ENCODE peak calls at places on chromosomes 12 and 14, in eight cellular contexts. Z is heart right ventricle; S is hepatocyte; Y is CD4-positive, alpha-beta memory T cell; W is mesenchymal stem cell; U is adrenal gland; C is tibial nerve; J is K562. L is an unnamed sample.
A peak's percentile ranks its signal among the peaks of the same experiment; 100 is the strongest.

GRCh38 chr12:121279507-121279915 is 17.0 kb downstream of the CAMKK2 start:
- DNase-seq in Z (peak; percentile 66), S (no peak), Y (no peak), W (no peak), U (peak; percentile 89), C (peak; percentile 35), J (peak; percentile 6), L (no peak)

GRCh38 chr14:99807413-99808132 is 14.4 kb downstream of the EML1 start:
- DNase-seq in Z (no peak), S (peak; percentile 37), Y (no peak), W (no peak), U (no peak), C (no peak), J (no peak), L (no peak)

GRCh38 chr14:50559990-50560928 is at the start of gene ATL1:
- DNase-seq in Z (peak; percentile 74), S (peak; percentile 80), Y (peak; percentile 36), W (peak; percentile 86), U (peak; percentile 82), C (peak; percentile 58), J (peak; percentile 53), L (peak; percentile 14)

GRCh38 chr12:30691122-30691879 is 4.4 kb downstream of the IPO8 start:
- DNase-seq in Z (no peak), S (peak; percentile 38), Y (no peak), W (peak; percentile 85), U (peak; percentile 63), C (no peak), J (no peak), L (no peak)

GRCh38 chr14:64060199-64060545 is 207.4 kb downstream of the SYNE2 start:
- DNase-seq in Z (no peak), S (no peak), Y (no peak), W (no peak), U (no peak), C (no peak), J (no peak), L (no peak)

GRCh38 chr14:74239848-74240793 is 872 bp downstream of the VSX2 start:
- DNase-seq in Z (no peak), S (no peak), Y (no peak), W (peak; percentile 22), U (no peak), C (no peak), J (no peak), L (no peak)

GRCh38 chr14:20489093-20489994 is 16.0 kb upstream of the RNASE10 start:
- DNase-seq in Z (no peak), S (no peak), Y (peak; percentile 18), W (no peak), U (no peak), C (no peak), J (no peak), L (no peak)

GRCh38 chr12:39081910-39082309 is 176.5 kb upstream of the CPNE8 start:
- DNase-seq in Z (no peak), S (no peak), Y (no peak), W (no peak), U (no peak), C (no peak), J (no peak), L (no peak)

GRCh38 chr12:109883429-109883828 is 3.1 kb upstream of the GLTP start:
- DNase-seq in Z (no peak), S (no peak), Y (no peak), W (no peak), U (no peak), C (no peak), J (peak; percentile 32), L (no peak)

GRCh38 chr12:45343269-45344051 is 127.6 kb downstream of the ANO6 start:
- DNase-seq in Z (peak; percentile 35), S (peak; percentile 24), Y (no peak), W (peak; percentile 73), U (no peak), C (no peak), J (no peak), L (no peak)

GRCh38 chr14:75334191-75335051 is 55.8 kb downstream of the FOS start:
- DNase-seq in Z (peak; percentile 35), S (no peak), Y (peak; percentile 76), W (peak; percentile 82), U (peak; percentile 48), C (no peak), J (no peak), L (peak; percentile 79)

GRCh38 chr12:132160016-132160415 is 15.8 kb downstream of the NOC4L start:
- DNase-seq in Z (peak; percentile 5), S (no peak), Y (no peak), W (no peak), U (no peak), C (no peak), J (no peak), L (peak; percentile 32)

GRCh38 chr14:104263671-104264358 is 125.4 kb downstream of the KIF26A start:
- DNase-seq in Z (no peak), S (no peak), Y (no peak), W (no peak), U (peak; percentile 4), C (no peak), J (no peak), L (peak; percentile 30)

GRCh38 chr12:123050331-123050809 is 69.9 kb downstream of the ARL6IP4 start:
- DNase-seq in Z (no peak), S (no peak), Y (no peak), W (peak; percentile 88), U (peak; percentile 85), C (no peak), J (no peak), L (no peak)

GRCh38 chr12:9813821-9814798 is 13.2 kb upstream of the KLRF1 start:
- DNase-seq in Z (peak; percentile 79), S (peak; percentile 77), Y (peak; percentile 90), W (peak; percentile 53), U (peak; percentile 69), C (peak; percentile 53), J (peak; percentile 48), L (peak; percentile 87)

GRCh38 chr12:53055471-53056266 is 5.8 kb downstream of the TNS2 start:
- DNase-seq in Z (no peak), S (no peak), Y (no peak), W (no peak), U (no peak), C (peak; percentile 11), J (no peak), L (no peak)

GRCh38 chr12:118981285-118982201 is at the start of gene SRRM4:
- DNase-seq in Z (peak; percentile 15), S (peak; percentile 63), Y (no peak), W (no peak), U (peak; percentile 10), C (no peak), J (peak; percentile 65), L (no peak)

GRCh38 chr14:68160779-68161546 is 341.4 kb downstream of the RAD51B start:
- DNase-seq in Z (no peak), S (no peak), Y (no peak), W (no peak), U (no peak), C (no peak), J (no peak), L (no peak)

GRCh38 chr14:38958589-38958988 is 144.4 kb downstream of the SEC23A start:
- DNase-seq in Z (no peak), S (no peak), Y (no peak), W (peak; percentile 53), U (no peak), C (no peak), J (no peak), L (no peak)

GRCh38 chr12:93137656-93138612 is 208.8 kb upstream of the EEA1 start:
- DNase-seq in Z (no peak), S (peak; percentile 35), Y (no peak), W (peak; percentile 78), U (peak; percentile 58), C (no peak), J (peak; percentile 34), L (no peak)

GRCh38 chr14:89182326-89182725 is 234.7 kb downstream of the FOXN3 start:
- DNase-seq in Z (no peak), S (no peak), Y (no peak), W (no peak), U (no peak), C (no peak), J (no peak), L (no peak)

GRCh38 chr12:107384645-107385044 is 291.3 kb upstream of the CRY1 start:
- DNase-seq in Z (no peak), S (no peak), Y (no peak), W (no peak), U (no peak), C (no peak), J (no peak), L (no peak)

GRCh38 chr12:118357327-118358007 is 15.2 kb downstream of the TAOK3 start:
- DNase-seq in Z (no peak), S (peak; percentile 32), Y (peak; percentile 72), W (peak; percentile 66), U (peak; percentile 65), C (no peak), J (peak; percentile 63), L (peak; percentile 66)

GRCh38 chr12:133174901-133175300 is 6.4 kb upstream of the ZNF268 start:
- DNase-seq in Z (no peak), S (no peak), Y (no peak), W (no peak), U (no peak), C (no peak), J (no peak), L (no peak)
- H3K9me3 ChIP-seq in Z (no peaks in the 10 kb centered on the region), S (peaks cover 11% of the 10 kb centered on the region), Y (peaks cover 24% of the 10 kb centered on the region), W (peaks cover 80% of the 10 kb centered on the region), U (peaks cover 13% of the 10 kb centered on the region), C (no peaks in the 10 kb centered on the region), J (peaks cover 2% of the 10 kb centered on the region), L (peaks cover 14% of the 10 kb centered on the region)

GRCh38 chr12:66329941-66330340 is 27.6 kb downstream of the HELB start:
- DNase-seq in Z (no peak), S (no peak), Y (no peak), W (no peak), U (no peak), C (no peak), J (no peak), L (no peak)
- H3K4me3 ChIP-seq in Z (no peak overlapping the region), S (no peak overlapping the region), Y (no peak overlapping the region), W (no peak overlapping the region), U (no peak overlapping the region), C (no peak overlapping the region), J (no peak overlapping the region), L (no peak overlapping the region)

GRCh38 chr12:49201595-49202295 is 12.9 kb upstream of the TUBA1A start:
- DNase-seq in Z (no peak), S (peak; percentile 49), Y (peak; percentile 23), W (peak; percentile 89), U (peak; percentile 46), C (no peak), J (no peak), L (no peak)

GRCh38 chr12:49198431-49199155 is 9.7 kb upstream of the TUBA1A start:
- DNase-seq in Z (peak; percentile 48), S (no peak), Y (no peak), W (peak; percentile 46), U (peak; percentile 78), C (no peak), J (no peak), L (no peak)

GRCh38 chr12:49206389-49206788 is 17.5 kb upstream of the TUBA1A start:
- DNase-seq in Z (no peak), S (no peak), Y (no peak), W (no peak), U (no peak), C (no peak), J (no peak), L (no peak)

GRCh38 chr12:49195734-49196133 is 6.9 kb upstream of the TUBA1A start:
- DNase-seq in Z (no peak), S (no peak), Y (no peak), W (no peak), U (no peak), C (no peak), J (no peak), L (no peak)

GRCh38 chr12:49200882-49201594 is 12.2 kb upstream of the TUBA1A start:
- DNase-seq in Z (no peak), S (peak; percentile 56), Y (peak; percentile 59), W (peak; percentile 89), U (no peak), C (no peak), J (peak; percentile 70), L (peak; percentile 64)
- H3K27ac ChIP-seq in Z (peak overlapping the region; percentile 76), S (peak overlapping the region; percentile 90), Y (no peak overlapping the region), W (peak overlapping the region; percentile 45), U (peak overlapping the region; percentile 92), C (no peak overlapping the region), J (peak overlapping the region; percentile 20), L (no peak overlapping the region)

GRCh38 chr14:61203059-61203753 is 77.9 kb downstream of the TMEM30B start:
- DNase-seq in Z (no peak), S (no peak), Y (no peak), W (no peak), U (no peak), C (no peak), J (no peak), L (no peak)
- H3K9me3 ChIP-seq in Z (no peaks in the 10 kb centered on the region), S (no peaks in the 10 kb centered on the region), Y (no peaks in the 10 kb centered on the region), W (no peaks in the 10 kb centered on the region), U (no peaks in the 10 kb centered on the region), C (no peaks in the 10 kb centered on the region), J (no peaks in the 10 kb centered on the region), L (no peaks in the 10 kb centered on the region)